ENCODE peak calls at places on chromosome 20, in five cellular contexts. One of them, this sample, is unnamed.

GRCh38 chr20:19012671-19013070 is 199.1 kb downstream of the SCP2D1 start:
- DNase-seq in ascending aorta: no peak
- DNase-seq in HFF-Myc: no peak
- DNase-seq in foreskin fibroblast: no peak
- DNase-seq in Jurkat, Clone E6-1: no peak
- DNase-seq in this sample: no peak

GRCh38 chr20:33443006-33443511 is 504 bp downstream of the SNTA1 start:
- DNase-seq in Jurkat, Clone E6-1: no peak
- DNase-seq in HFF-Myc: no peak
- DNase-seq in foreskin fibroblast: no peak
- DNase-seq in ascending aorta: no peak
- DNase-seq in this sample: no peak

GRCh38 chr20:45843506-45843905 is 9.9 kb downstream of the SNX21 start:
- DNase-seq in Jurkat, Clone E6-1: no peak
- DNase-seq in foreskin fibroblast: no peak
- DNase-seq in ascending aorta: no peak
- DNase-seq in HFF-Myc: no peak
- DNase-seq in this sample: no peak

GRCh38 chr20:33656010-33656782 is 5.9 kb upstream of the C20orf144 start:
- DNase-seq in HFF-Myc: no peak
- DNase-seq in ascending aorta: no peak
- DNase-seq in Jurkat, Clone E6-1: no peak
- DNase-seq in foreskin fibroblast: no peak
- DNase-seq in this sample: no peak

GRCh38 chr20:23129891-23130621 is 43.9 kb upstream of the CD93 start:
- DNase-seq in Jurkat, Clone E6-1: no peak
- DNase-seq in ascending aorta: no peak
- DNase-seq in foreskin fibroblast: no peak
- DNase-seq in HFF-Myc: no peak
- DNase-seq in this sample: no peak

GRCh38 chr20:17958326-17959256 is 10.0 kb downstream of the SNX5 start:
- DNase-seq in HFF-Myc: no peak
- DNase-seq in foreskin fibroblast: no peak
- DNase-seq in ascending aorta: no peak
- DNase-seq in Jurkat, Clone E6-1: no peak
- DNase-seq in this sample: no peak

GRCh38 chr20:24610341-24611115 is 141.1 kb downstream of the SYNDIG1 start:
- DNase-seq in Jurkat, Clone E6-1: no peak
- DNase-seq in foreskin fibroblast: no peak
- DNase-seq in ascending aorta: no peak
- DNase-seq in HFF-Myc: no peak
- DNase-seq in this sample: peak

GRCh38 chr20:15596220-15596875 is 976.9 kb downstream of the KIF16B start:
- DNase-seq in Jurkat, Clone E6-1: no peak
- DNase-seq in HFF-Myc: no peak
- DNase-seq in ascending aorta: no peak
- DNase-seq in foreskin fibroblast: no peak
- DNase-seq in this sample: no peak

GRCh38 chr20:57251344-57251743 is 15.1 kb downstream of the BMP7 start:
- DNase-seq in HFF-Myc: no peak
- DNase-seq in Jurkat, Clone E6-1: no peak
- DNase-seq in foreskin fibroblast: no peak
- DNase-seq in ascending aorta: no peak
- DNase-seq in this sample: no peak

GRCh38 chr20:40686434-40686882 is 2.6 kb downstream of the MAFB start:
- DNase-seq in Jurkat, Clone E6-1: no peak
- DNase-seq in ascending aorta: no peak
- DNase-seq in HFF-Myc: no peak
- DNase-seq in foreskin fibroblast: no peak
- DNase-seq in this sample: no peak

GRCh38 chr20:40689100-40689942 is at the start of gene MAFB:
- DNase-seq in HFF-Myc: no peak
- DNase-seq in ascending aorta: peak
- DNase-seq in foreskin fibroblast: peak
- DNase-seq in Jurkat, Clone E6-1: peak
- DNase-seq in this sample: peak

GRCh38 chr20:40688129-40689099 is 622 bp downstream of the MAFB start:
- DNase-seq in HFF-Myc: no peak
- DNase-seq in ascending aorta: no peak
- DNase-seq in Jurkat, Clone E6-1: no peak
- DNase-seq in foreskin fibroblast: no peak
- DNase-seq in this sample: peak

GRCh38 chr20:40686893-40687292 is 2.1 kb downstream of the MAFB start:
- DNase-seq in HFF-Myc: no peak
- DNase-seq in ascending aorta: no peak
- DNase-seq in foreskin fibroblast: no peak
- DNase-seq in Jurkat, Clone E6-1: no peak
- DNase-seq in this sample: no peak

DNA sequence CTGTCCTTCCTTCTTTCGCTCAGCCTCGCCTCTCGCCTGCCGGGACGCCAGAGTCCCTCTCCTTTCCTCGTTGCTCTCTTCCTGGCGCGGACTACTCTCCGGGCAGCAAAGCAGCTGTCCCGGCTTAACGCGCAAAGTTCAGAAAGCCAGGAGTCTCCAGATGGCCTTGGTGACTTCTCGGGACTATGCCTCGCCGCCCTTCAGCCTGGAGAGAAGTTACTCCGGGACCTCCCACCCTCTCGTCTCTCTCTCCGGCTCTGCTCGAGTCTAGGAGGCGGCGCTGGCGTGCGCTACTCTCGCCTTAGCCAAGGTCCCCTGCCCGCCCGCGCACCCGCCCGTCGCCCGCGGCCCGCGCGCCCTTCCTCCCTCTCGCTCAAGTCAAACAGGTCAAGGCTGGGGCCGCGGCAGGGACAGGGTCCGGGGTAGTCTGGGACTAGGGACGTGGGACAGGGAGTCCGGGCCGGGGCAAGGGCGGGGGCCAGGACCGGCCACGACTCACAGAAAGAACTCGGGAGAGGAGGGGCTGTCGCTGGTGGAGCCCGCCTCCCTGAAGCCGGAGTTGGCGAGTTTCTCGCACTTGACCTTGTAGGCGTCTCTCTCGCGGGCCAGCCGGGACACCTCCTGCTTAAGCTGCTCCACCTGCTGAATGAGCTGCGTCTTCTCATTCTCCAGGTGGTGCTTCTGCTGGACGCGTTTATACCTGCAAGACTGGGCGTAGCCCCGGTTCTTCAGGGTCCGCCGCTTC is 1.5 kb downstream of the MAFB start:
- DNase-seq in HFF-Myc: no peak
- DNase-seq in ascending aorta: no peak
- DNase-seq in Jurkat, Clone E6-1: no peak
- DNase-seq in foreskin fibroblast: no peak
- DNase-seq in this sample: peak
- H3K4me3 ChIP-seq in HFF-Myc: peak
- H3K4me3 ChIP-seq in ascending aorta: peak
- H3K4me3 ChIP-seq in Jurkat, Clone E6-1: no peak
- H3K4me3 ChIP-seq in foreskin fibroblast: peak
- H3K4me3 ChIP-seq in this sample: peak

GRCh38 chr20:3990741-3991140 is 24.6 kb downstream of the RNF24 start:
- DNase-seq in ascending aorta: no peak
- DNase-seq in HFF-Myc: no peak
- DNase-seq in foreskin fibroblast: no peak
- DNase-seq in Jurkat, Clone E6-1: no peak
- DNase-seq in this sample: no peak

GRCh38 chr20:3993109-3993508 is 22.2 kb downstream of the RNF24 start:
- DNase-seq in HFF-Myc: no peak
- DNase-seq in ascending aorta: no peak
- DNase-seq in foreskin fibroblast: no peak
- DNase-seq in Jurkat, Clone E6-1: no peak
- DNase-seq in this sample: no peak

DNA sequence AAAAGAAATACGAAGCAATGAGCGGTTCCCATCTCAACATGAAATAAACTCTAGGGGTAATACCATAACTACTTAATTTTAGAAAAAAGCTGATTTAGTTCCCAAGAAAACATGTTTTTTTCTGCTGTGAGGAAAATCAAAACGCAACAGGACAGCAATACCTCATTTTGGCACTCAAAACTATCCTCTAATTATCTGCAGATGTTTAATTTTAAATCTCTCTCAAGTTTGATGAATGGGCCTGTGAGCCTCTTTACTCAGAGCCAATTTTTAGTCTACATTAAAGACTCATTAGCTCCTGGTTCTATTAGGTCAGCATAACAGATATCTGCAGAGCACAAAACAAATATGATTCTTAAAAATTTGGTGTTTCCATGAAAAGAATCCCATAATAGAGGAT is 28.1 kb downstream of the RNF24 start:
- DNase-seq in ascending aorta: no peak
- DNase-seq in foreskin fibroblast: no peak
- DNase-seq in HFF-Myc: no peak
- DNase-seq in Jurkat, Clone E6-1: no peak
- DNase-seq in this sample: no peak
- H3K4me3 ChIP-seq in ascending aorta: no peak
- H3K4me3 ChIP-seq in foreskin fibroblast: no peak
- H3K4me3 ChIP-seq in HFF-Myc: no peak
- H3K4me3 ChIP-seq in Jurkat, Clone E6-1: no peak
- H3K4me3 ChIP-seq in this sample: no peak

DNA sequence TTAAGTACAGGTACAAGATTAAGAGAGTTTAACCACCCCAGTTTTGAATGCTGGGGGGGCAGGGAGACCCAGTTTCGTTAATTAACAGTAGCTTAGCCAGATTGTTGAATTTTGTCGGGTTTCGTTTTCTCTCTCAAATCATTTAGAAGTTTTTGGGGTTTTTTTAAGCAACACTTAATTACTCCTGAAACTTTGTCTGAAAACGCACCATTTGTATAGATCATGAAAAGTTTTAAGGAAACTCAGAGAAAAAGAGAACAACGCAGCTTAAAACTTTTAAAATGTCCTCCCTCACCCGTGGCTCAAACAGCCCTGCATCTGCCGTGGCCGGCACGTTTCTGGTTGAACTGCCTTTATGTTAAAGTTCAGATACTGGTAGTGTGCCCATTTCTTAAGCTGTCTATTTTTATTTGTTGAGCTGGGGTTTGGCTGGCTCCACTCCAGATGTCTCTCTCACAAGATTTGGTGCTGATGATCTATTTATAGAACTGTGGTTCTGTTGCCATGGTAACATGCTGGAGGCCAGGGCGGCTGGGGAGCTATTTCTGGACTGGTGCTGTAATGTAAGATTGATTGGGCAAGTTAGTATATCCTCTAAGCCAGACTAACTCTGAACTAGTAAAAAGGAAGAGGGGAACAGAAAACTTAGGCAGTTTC is 55.1 kb downstream of the GNAS start:
- DNase-seq in Jurkat, Clone E6-1: peak
- DNase-seq in ascending aorta: peak
- DNase-seq in foreskin fibroblast: peak
- DNase-seq in HFF-Myc: peak
- DNase-seq in this sample: peak
- H3K4me3 ChIP-seq in Jurkat, Clone E6-1: no peak
- H3K4me3 ChIP-seq in ascending aorta: peak
- H3K4me3 ChIP-seq in foreskin fibroblast: peak
- H3K4me3 ChIP-seq in HFF-Myc: peak
- H3K4me3 ChIP-seq in this sample: peak

DNA sequence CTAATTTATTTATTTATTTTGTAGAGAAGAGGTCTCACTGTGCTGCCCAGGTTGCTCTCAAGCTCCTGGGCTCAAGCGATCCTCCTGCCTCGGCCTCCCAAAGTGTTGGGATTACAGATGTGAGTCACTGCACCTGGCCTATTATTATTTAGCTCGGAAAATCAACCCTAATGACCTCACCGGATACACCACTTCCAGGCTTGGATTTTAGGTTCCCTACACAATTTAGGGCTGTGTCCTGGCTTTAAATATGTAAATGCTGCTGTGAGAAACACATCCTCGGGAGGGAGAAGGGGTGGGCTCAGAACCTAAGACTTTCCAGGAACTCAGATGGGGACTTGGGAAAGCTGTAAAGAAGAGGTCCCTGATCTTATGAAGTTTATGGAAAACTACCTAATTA is 51.0 kb upstream of the SLC32A1 start:
- DNase-seq in Jurkat, Clone E6-1: no peak
- DNase-seq in ascending aorta: no peak
- DNase-seq in HFF-Myc: no peak
- DNase-seq in foreskin fibroblast: no peak
- DNase-seq in this sample: no peak
- H3K4me3 ChIP-seq in Jurkat, Clone E6-1: peak
- H3K4me3 ChIP-seq in ascending aorta: no peak
- H3K4me3 ChIP-seq in HFF-Myc: peak
- H3K4me3 ChIP-seq in foreskin fibroblast: peak
- H3K4me3 ChIP-seq in this sample: no peak

DNA sequence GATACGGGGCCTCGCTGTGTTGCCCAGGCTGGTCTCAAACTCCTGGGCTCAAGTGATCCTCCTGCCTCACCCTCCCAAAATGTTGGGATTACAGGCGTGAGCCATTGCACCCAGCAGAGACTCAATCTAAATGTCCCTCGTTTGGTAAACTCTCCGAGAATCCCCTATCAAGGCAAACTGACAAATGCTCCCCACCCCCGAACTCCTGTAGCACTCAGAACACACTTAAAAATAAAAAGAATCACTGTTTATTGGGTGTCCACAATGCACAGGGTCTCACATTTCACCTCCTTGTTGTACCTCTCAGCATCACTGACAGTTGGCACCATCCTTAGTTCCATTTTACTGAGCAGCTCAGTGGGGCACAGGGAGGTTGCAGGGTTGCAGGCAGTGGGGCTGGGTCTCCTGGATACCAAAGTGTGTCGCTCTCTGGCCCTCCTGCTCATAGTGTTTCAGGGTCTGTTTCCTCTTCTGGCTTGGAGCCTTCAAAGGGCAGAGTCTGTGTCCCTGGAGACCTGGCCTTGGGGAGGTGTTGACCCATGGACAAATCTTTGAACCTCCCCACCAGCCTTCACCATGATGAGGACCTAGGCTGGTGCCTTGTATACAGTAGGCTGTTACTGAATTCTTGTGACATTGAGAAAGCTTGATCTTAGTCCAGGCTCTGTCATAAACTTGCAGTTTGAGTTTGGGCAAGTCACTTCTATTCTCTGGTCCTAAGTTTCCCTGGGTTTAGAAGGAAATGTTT is 8.6 kb upstream of the SRC start:
- DNase-seq in ascending aorta: no peak
- DNase-seq in foreskin fibroblast: no peak
- DNase-seq in Jurkat, Clone E6-1: no peak
- DNase-seq in HFF-Myc: no peak
- DNase-seq in this sample: no peak
- H3K4me3 ChIP-seq in ascending aorta: no peak
- H3K4me3 ChIP-seq in foreskin fibroblast: no peak
- H3K4me3 ChIP-seq in Jurkat, Clone E6-1: no peak
- H3K4me3 ChIP-seq in HFF-Myc: no peak
- H3K4me3 ChIP-seq in this sample: no peak